ENCODE peak calls at places on chromosomes 13 and 19, in five cellular contexts. One of them, this sample, is unnamed.

GRCh38 chr13:60931858-60932546 is 483.6 kb downstream of the PCDH20 start:
- DNase-seq in H9: no peak
- DNase-seq in germinal center: no peak
- DNase-seq in fibroblast of the aortic adventitia: no peak
- DNase-seq in T-helper 2 cell: no peak
- DNase-seq in this sample: no peak

GRCh38 chr13:50941146-50941545 is 31.6 kb downstream of the RNASEH2B start:
- DNase-seq in fibroblast of the aortic adventitia: no peak
- DNase-seq in H9: no peak
- DNase-seq in T-helper 2 cell: no peak
- DNase-seq in germinal center: no peak
- DNase-seq in this sample: no peak

GRCh38 chr19:45676851-45677263 is 8.8 kb downstream of the GIPR start:
- DNase-seq in H9: no peak
- DNase-seq in T-helper 2 cell: peak
- DNase-seq in fibroblast of the aortic adventitia: no peak
- DNase-seq in germinal center: peak
- DNase-seq in this sample: peak

GRCh38 chr19:30719189-30719990 is 347.2 kb downstream of the ZNF536 start:
- DNase-seq in germinal center: peak
- DNase-seq in H9: peak
- DNase-seq in fibroblast of the aortic adventitia: peak
- DNase-seq in T-helper 2 cell: peak
- DNase-seq in this sample: peak

GRCh38 chr13:30341815-30342570 is 34.6 kb upstream of the KATNAL1 start:
- DNase-seq in T-helper 2 cell: no peak
- DNase-seq in fibroblast of the aortic adventitia: peak
- DNase-seq in germinal center: no peak
- DNase-seq in H9: no peak
- DNase-seq in this sample: no peak

GRCh38 chr19:47545061-47545948 is 27.6 kb downstream of the ZNF541 start:
- DNase-seq in T-helper 2 cell: no peak
- DNase-seq in H9: peak
- DNase-seq in germinal center: no peak
- DNase-seq in fibroblast of the aortic adventitia: no peak
- DNase-seq in this sample: no peak

GRCh38 chr13:40388617-40389016 is 277.8 kb downstream of the FOXO1 start:
- DNase-seq in T-helper 2 cell: peak
- DNase-seq in germinal center: peak
- DNase-seq in fibroblast of the aortic adventitia: no peak
- DNase-seq in H9: no peak
- DNase-seq in this sample: peak

GRCh38 chr13:93963266-93964131 is 516.0 kb downstream of the DCT start:
- DNase-seq in T-helper 2 cell: no peak
- DNase-seq in fibroblast of the aortic adventitia: peak
- DNase-seq in H9: no peak
- DNase-seq in germinal center: no peak
- DNase-seq in this sample: no peak

GRCh38 chr13:113413898-113414282 is 39.4 kb downstream of the ADPRHL1 start:
- DNase-seq in fibroblast of the aortic adventitia: peak
- DNase-seq in germinal center: no peak
- DNase-seq in H9: no peak
- DNase-seq in T-helper 2 cell: no peak
- DNase-seq in this sample: no peak

GRCh38 chr19:934865-935422 is 9.1 kb downstream of the ARID3A start:
- DNase-seq in fibroblast of the aortic adventitia: peak
- DNase-seq in H9: no peak
- DNase-seq in germinal center: no peak
- DNase-seq in T-helper 2 cell: no peak
- DNase-seq in this sample: no peak

GRCh38 chr13:111491659-111492058 is 171.2 kb downstream of the TEX29 start:
- DNase-seq in H9: no peak
- DNase-seq in germinal center: no peak
- DNase-seq in fibroblast of the aortic adventitia: no peak
- DNase-seq in T-helper 2 cell: no peak
- DNase-seq in this sample: no peak

GRCh38 chr19:11971045-11971444 is 6.2 kb downstream of the ZNF763 start:
- DNase-seq in H9: no peak
- DNase-seq in T-helper 2 cell: no peak
- DNase-seq in germinal center: no peak
- DNase-seq in fibroblast of the aortic adventitia: no peak
- DNase-seq in this sample: no peak

GRCh38 chr19:4676955-4677731 is 7.0 kb upstream of the MYDGF start:
- DNase-seq in T-helper 2 cell: peak
- DNase-seq in fibroblast of the aortic adventitia: peak
- DNase-seq in germinal center: no peak
- DNase-seq in H9: peak
- DNase-seq in this sample: no peak

GRCh38 chr13:106182404-106182803 is 353.1 kb downstream of the EFNB2 start:
- DNase-seq in fibroblast of the aortic adventitia: peak
- DNase-seq in T-helper 2 cell: no peak
- DNase-seq in germinal center: no peak
- DNase-seq in H9: no peak
- DNase-seq in this sample: no peak

GRCh38 chr13:96089749-96090239 is at the start of gene HS6ST3:
- DNase-seq in H9: peak
- DNase-seq in fibroblast of the aortic adventitia: no peak
- DNase-seq in T-helper 2 cell: peak
- DNase-seq in germinal center: peak
- DNase-seq in this sample: no peak

GRCh38 chr13:76440568-76440967 is 445.6 kb downstream of the KCTD12 start:
- DNase-seq in T-helper 2 cell: no peak
- DNase-seq in fibroblast of the aortic adventitia: no peak
- DNase-seq in H9: no peak
- DNase-seq in germinal center: peak
- DNase-seq in this sample: peak

GRCh38 chr13:43880930-43881329 is 1.2 kb downstream of the LACC1 start:
- DNase-seq in H9: no peak
- DNase-seq in T-helper 2 cell: no peak
- DNase-seq in germinal center: no peak
- DNase-seq in fibroblast of the aortic adventitia: peak
- DNase-seq in this sample: no peak

GRCh38 chr13:106942558-106942957 is 374.6 kb upstream of the ARGLU1 start:
- DNase-seq in H9: no peak
- DNase-seq in T-helper 2 cell: no peak
- DNase-seq in fibroblast of the aortic adventitia: no peak
- DNase-seq in germinal center: no peak
- DNase-seq in this sample: no peak

GRCh38 chr13:67238277-67238859 is 8.2 kb upstream of the PCDH9 start:
- DNase-seq in fibroblast of the aortic adventitia: peak
- DNase-seq in T-helper 2 cell: peak
- DNase-seq in germinal center: peak
- DNase-seq in H9: no peak
- DNase-seq in this sample: no peak

GRCh38 chr13:99034333-99035085 is 56.6 kb upstream of the DOCK9 start:
- DNase-seq in H9: no peak
- DNase-seq in germinal center: no peak
- DNase-seq in T-helper 2 cell: no peak
- DNase-seq in fibroblast of the aortic adventitia: no peak
- DNase-seq in this sample: no peak

GRCh38 chr19:2381151-2381822 is 21.2 kb downstream of the TMPRSS9 start:
- DNase-seq in H9: no peak
- DNase-seq in T-helper 2 cell: no peak
- DNase-seq in fibroblast of the aortic adventitia: peak
- DNase-seq in germinal center: no peak
- DNase-seq in this sample: no peak

GRCh38 chr13:106533101-106533939 is 2.1 kb downstream of the EFNB2 start:
- DNase-seq in fibroblast of the aortic adventitia: peak
- DNase-seq in H9: peak
- DNase-seq in T-helper 2 cell: peak
- DNase-seq in germinal center: peak
- DNase-seq in this sample: no peak

GRCh38 chr13:33639158-33639557 is 178.8 kb upstream of the RFC3 start:
- DNase-seq in T-helper 2 cell: no peak
- DNase-seq in fibroblast of the aortic adventitia: peak
- DNase-seq in germinal center: no peak
- DNase-seq in H9: no peak
- DNase-seq in this sample: no peak

GRCh38 chr13:87872813-87873212 is 201.6 kb downstream of the SLITRK5 start:
- DNase-seq in H9: no peak
- DNase-seq in germinal center: no peak
- DNase-seq in fibroblast of the aortic adventitia: no peak
- DNase-seq in T-helper 2 cell: no peak
- DNase-seq in this sample: no peak

GRCh38 chr19:38766276-38767047 is 6.9 kb downstream of the LGALS7 start:
- DNase-seq in germinal center: no peak
- DNase-seq in H9: no peak
- DNase-seq in fibroblast of the aortic adventitia: no peak
- DNase-seq in T-helper 2 cell: no peak
- DNase-seq in this sample: no peak

GRCh38 chr19:30689474-30689873 is 317.3 kb downstream of the ZNF536 start:
- DNase-seq in germinal center: no peak
- DNase-seq in T-helper 2 cell: no peak
- DNase-seq in fibroblast of the aortic adventitia: no peak
- DNase-seq in H9: no peak
- DNase-seq in this sample: no peak

GRCh38 chr19:6534451-6535093 is 3.7 kb downstream of the TNFSF9 start:
- DNase-seq in germinal center: no peak
- DNase-seq in T-helper 2 cell: no peak
- DNase-seq in H9: peak
- DNase-seq in fibroblast of the aortic adventitia: no peak
- DNase-seq in this sample: no peak

GRCh38 chr13:25137624-25137892 is 34.5 kb downstream of the AMER2 start:
- DNase-seq in fibroblast of the aortic adventitia: no peak
- DNase-seq in T-helper 2 cell: no peak
- DNase-seq in germinal center: no peak
- DNase-seq in H9: no peak
- DNase-seq in this sample: no peak

GRCh38 chr13:51154029-51154555 is 43.0 kb upstream of the C13orf42 start:
- DNase-seq in germinal center: no peak
- DNase-seq in T-helper 2 cell: peak
- DNase-seq in fibroblast of the aortic adventitia: peak
- DNase-seq in H9: no peak
- DNase-seq in this sample: no peak

GRCh38 chr19:53394522-53394973 is 401 bp upstream of the ZNF765 start:
- DNase-seq in germinal center: no peak
- DNase-seq in T-helper 2 cell: no peak
- DNase-seq in fibroblast of the aortic adventitia: no peak
- DNase-seq in H9: peak
- DNase-seq in this sample: no peak

GRCh38 chr13:59880468-59880867 is 283.3 kb downstream of the DIAPH3 start:
- DNase-seq in germinal center: no peak
- DNase-seq in fibroblast of the aortic adventitia: no peak
- DNase-seq in H9: no peak
- DNase-seq in T-helper 2 cell: no peak
- DNase-seq in this sample: no peak

GRCh38 chr19:737591-738093 is 13.3 kb upstream of the MISP start:
- DNase-seq in germinal center: peak
- DNase-seq in T-helper 2 cell: peak
- DNase-seq in H9: peak
- DNase-seq in fibroblast of the aortic adventitia: no peak
- DNase-seq in this sample: peak

GRCh38 chr13:88552966-88553365 is 881.8 kb downstream of the SLITRK5 start:
- DNase-seq in T-helper 2 cell: no peak
- DNase-seq in fibroblast of the aortic adventitia: no peak
- DNase-seq in germinal center: no peak
- DNase-seq in H9: no peak
- DNase-seq in this sample: no peak

GRCh38 chr13:66207610-66208009 is 1022.5 kb downstream of the PCDH9 start:
- DNase-seq in H9: no peak
- DNase-seq in fibroblast of the aortic adventitia: no peak
- DNase-seq in T-helper 2 cell: no peak
- DNase-seq in germinal center: no peak
- DNase-seq in this sample: no peak

GRCh38 chr13:21164631-21165030 is 11.7 kb downstream of the SKA3 start:
- DNase-seq in fibroblast of the aortic adventitia: no peak
- DNase-seq in germinal center: no peak
- DNase-seq in T-helper 2 cell: no peak
- DNase-seq in H9: no peak
- DNase-seq in this sample: no peak